ENCODE peak calls at places on chromosomes 16 and 17, in eight cellular contexts. L is left ventricle myocardium inferior; M is activated T-cell treated with anti-CD3 and anti-CD28 coated beads, Interleukin-2, amount 50 U/mL, for 48 hours; W is glutamatergic neuron; C is GM13977; P is mesendoderm; J is stimulated activated CD4-positive, alpha-beta T cell treated with anti-CD3 and anti-CD28 coated beads, Interleukin-12 subunit alpha, Interleukin-12 subunit beta, amount 100 ng/mL, for 4 hours; G is NCI-H1092 treated with DMSO at 0.1 percent for 48 hours. S is an unnamed sample.

GRCh38 chr16:64240586-64240985 is 881.3 kb downstream of the CDH11 start:
- DNase-seq in L (no peak), M (no peak), W (no peak), C (no peak), P (no peak), J (no peak), G (no peak), S (no peak)

GRCh38 chr16:57357330-57358151 is 1.0 kb upstream of the CCL22 start:
- DNase-seq in L (no peak), M (no peak), W (no peak), C (peak; percentile 17), P (no peak), J (no peak), G (no peak), S (no peak)

GRCh38 chr17:35603674-35604073 is 16.6 kb downstream of the AP2B1 start:
- DNase-seq in L (no peak), M (no peak), W (no peak), C (no peak), P (no peak), J (no peak), G (no peak), S (no peak)

GRCh38 chr17:64327201-64327930 is 63.3 kb downstream of the PECAM1 start:
- DNase-seq in L (peak; percentile 77), M (no peak), W (no peak), C (no peak), P (no peak), J (no peak), G (peak; percentile 4), S (no peak)

GRCh38 chr16:57061084-57061905 is 31.1 kb upstream of the CPNE2 start:
- DNase-seq in L (peak; percentile 76), M (no peak), W (peak; percentile 55), C (no peak), P (no peak), J (no peak), G (no peak), S (no peak)

GRCh38 chr16:17149904-17150483 is 320.8 kb downstream of the XYLT1 start:
- DNase-seq in L (no peak), M (no peak), W (no peak), C (no peak), P (peak; percentile 44), J (no peak), G (no peak), S (no peak)

GRCh38 chr17:2094891-2095535 is 40.1 kb downstream of the HIC1 start:
- DNase-seq in L (peak; percentile 75), M (peak; percentile 20), W (peak; percentile 55), C (no peak), P (peak; percentile 52), J (no peak), G (peak; percentile 71), S (peak; percentile 76)

GRCh38 chr17:81309140-81309858 is 14.2 kb upstream of the SLC38A10 start:
- DNase-seq in L (peak; percentile 93), M (peak; percentile 60), W (peak; percentile 61), C (peak; percentile 68), P (peak; percentile 90), J (no peak), G (no peak), S (peak; percentile 70)

GRCh38 chr17:15124746-15125145 is 140.4 kb downstream of the PMP22 start:
- DNase-seq in L (no peak), M (no peak), W (no peak), C (no peak), P (no peak), J (no peak), G (no peak), S (no peak)

GRCh38 chr16:70696952-70697600 is 11.2 kb upstream of the MTSS2 start:
- DNase-seq in L (no peak), M (peak; percentile 45), W (no peak), C (no peak), P (peak; percentile 60), J (no peak), G (no peak), S (no peak)

GRCh38 chr17:33039874-33040273 is 48.2 kb downstream of the SPACA3 start:
- DNase-seq in L (no peak), M (no peak), W (no peak), C (no peak), P (no peak), J (no peak), G (no peak), S (no peak)

GRCh38 chr17:50297407-50297865 is 23.2 kb downstream of the TMEM92 start:
- DNase-seq in L (peak; percentile 64), M (peak; percentile 90), W (peak; percentile 85), C (peak; percentile 80), P (peak; percentile 63), J (peak; percentile 74), G (peak; percentile 52), S (peak; percentile 73)

GRCh38 chr17:35752945-35753764 is at the start of gene GAS2L2:
- DNase-seq in L (no peak), M (no peak), W (no peak), C (no peak), P (no peak), J (no peak), G (no peak), S (no peak)

GRCh38 chr16:14301150-14302030 is 230.3 kb downstream of the MRTFB start:
- DNase-seq in L (no peak), M (peak; percentile 39), W (no peak), C (peak; percentile 49), P (peak; percentile 65), J (no peak), G (peak; percentile 43), S (no peak)

GRCh38 chr16:86761117-86761971 is 183.0 kb downstream of the FOXL1 start:
- DNase-seq in L (peak; percentile 69), M (peak; percentile 72), W (peak; percentile 86), C (peak; percentile 53), P (peak; percentile 83), J (peak; percentile 49), G (no peak), S (no peak)

GRCh38 chr17:80287806-80288579 is 27.3 kb downstream of the RNF213 start:
- DNase-seq in L (no peak), M (no peak), W (no peak), C (peak; percentile 33), P (no peak), J (no peak), G (no peak), S (no peak)

GRCh38 chr17:74386397-74386796 is 19.1 kb downstream of the GPR142 start:
- DNase-seq in L (peak; percentile 67), M (no peak), W (no peak), C (no peak), P (no peak), J (no peak), G (no peak), S (no peak)

GRCh38 chr17:58245428-58246103 is 7.2 kb downstream of the LPO start:
- DNase-seq in L (no peak), M (no peak), W (no peak), C (no peak), P (no peak), J (no peak), G (no peak), S (no peak)

GRCh38 chr17:75097865-75098264 is 10.1 kb downstream of the SLC16A5 start:
- DNase-seq in L (no peak), M (no peak), W (no peak), C (no peak), P (no peak), J (no peak), G (no peak), S (no peak)

GRCh38 chr17:79951361-79952264 is 84.1 kb downstream of the TBC1D16 start:
- DNase-seq in L (peak; percentile 42), M (no peak), W (peak; percentile 58), C (peak; percentile 24), P (peak; percentile 45), J (no peak), G (peak; percentile 67), S (peak; percentile 71)

GRCh38 chr17:38317081-38317480 is 20.1 kb downstream of the MRPL45 start:
- DNase-seq in L (no peak), M (no peak), W (no peak), C (no peak), P (no peak), J (no peak), G (no peak), S (no peak)

GRCh38 chr17:73532441-73532901 is 111.8 kb downstream of the SDK2 start:
- DNase-seq in L (no peak), M (no peak), W (no peak), C (no peak), P (peak; percentile 97), J (no peak), G (no peak), S (peak; percentile 70)

GRCh38 chr17:60252459-60252858 is 102.7 kb downstream of the CA4 start:
- DNase-seq in L (no peak), M (no peak), W (no peak), C (no peak), P (no peak), J (no peak), G (no peak), S (no peak)

GRCh38 chr16:74622005-74622404 is 15.1 kb upstream of the GLG1 start:
- DNase-seq in L (no peak), M (no peak), W (no peak), C (no peak), P (no peak), J (no peak), G (no peak), S (no peak)

GRCh38 chr17:40699359-40699758 is 4.2 kb downstream of the KRT24 start:
- DNase-seq in L (no peak), M (no peak), W (no peak), C (no peak), P (no peak), J (no peak), G (no peak), S (no peak)

GRCh38 chr17:5077781-5078105 is 524 bp upstream of the ZFP3 start:
- DNase-seq in L (no peak), M (no peak), W (no peak), C (no peak), P (no peak), J (no peak), G (no peak), S (no peak)

GRCh38 chr16:64893386-64893785 is 228.5 kb downstream of the CDH11 start:
- DNase-seq in L (no peak), M (no peak), W (no peak), C (no peak), P (no peak), J (no peak), G (no peak), S (no peak)

GRCh38 chr17:19727466-19728113 is 11.2 kb upstream of the SLC47A2 start:
- DNase-seq in L (peak; percentile 60), M (no peak), W (no peak), C (no peak), P (no peak), J (no peak), G (no peak), S (peak; percentile 65)

GRCh38 chr16:88331989-88332920 is 50.5 kb upstream of the ZNF469 start:
- DNase-seq in L (no peak), M (no peak), W (no peak), C (no peak), P (peak; percentile 8), J (no peak), G (peak; percentile 14), S (no peak)

GRCh38 chr16:1532081-1532760 is 1.2 kb upstream of the TMEM204 start:
- DNase-seq in L (peak; percentile 91), M (no peak), W (no peak), C (no peak), P (no peak), J (no peak), G (no peak), S (no peak)

GRCh38 chr17:199806-200603 is 18.6 kb upstream of the DOC2B start:
- DNase-seq in L (no peak), M (no peak), W (no peak), C (no peak), P (no peak), J (no peak), G (no peak), S (no peak)

GRCh38 chr17:33901085-33901484 is 354.0 kb upstream of the CCL2 start:
- DNase-seq in L (no peak), M (no peak), W (no peak), C (no peak), P (peak; percentile 42), J (no peak), G (no peak), S (no peak)

GRCh38 chr17:50684612-50685333 is 22.9 kb downstream of the ANKRD40 start:
- DNase-seq in L (no peak), M (no peak), W (no peak), C (no peak), P (peak; percentile 45), J (no peak), G (no peak), S (no peak)

GRCh38 chr16:30142672-30143346 is 19.8 kb upstream of the MAPK3 start:
- DNase-seq in L (no peak), M (no peak), W (no peak), C (no peak), P (peak; percentile 61), J (no peak), G (no peak), S (no peak)